ENCODE peak calls at places on chromosomes 16 and 17, in nine cellular contexts. U, C, M, E, O, B, P, J and R are unnamed samples.

GRCh38 chr16:67019171-67019570 is 9.8 kb upstream of the CBFB start:
- DNase-seq in U (no peak), J (no peak), P (no peak), E (no peak), M (no peak), O (no peak), B (no peak), C (no peak), R (no peak)

GRCh38 chr16:72482695-72483094 is 310.7 kb upstream of the PMFBP1 start:
- DNase-seq in B (no peak), O (no peak), M (no peak), E (no peak), U (no peak), J (no peak), P (no peak), C (no peak), R (no peak)

GRCh38 chr17:50218771-50219315 is 17.4 kb upstream of the COL1A1 start:
- DNase-seq in P (peak; percentile 79), J (no peak), U (no peak), C (no peak), O (no peak), B (no peak), M (no peak), E (no peak), R (peak; percentile 82)

GRCh38 chr17:11598274-11599221 is at the start of gene DNAH9:
- DNase-seq in C (peak; percentile 87), J (no peak), B (peak; percentile 18), O (peak; percentile 94), U (peak; percentile 53), M (no peak), P (peak; percentile 46), E (peak; percentile 4), R (peak; percentile 93)

GRCh38 chr17:37124074-37124824 is 175.5 kb downstream of the AATF start:
- DNase-seq in O (no peak), M (no peak), U (no peak), P (no peak), J (no peak), C (no peak), E (no peak), B (no peak), R (peak; percentile 13)

GRCh38 chr16:54412777-54413455 is 126.3 kb upstream of the IRX3 start:
- DNase-seq in U (peak; percentile 19), C (no peak), E (no peak), M (no peak), B (no peak), J (no peak), O (no peak), P (no peak), R (no peak)

GRCh38 chr17:80263253-80264047 is 2.8 kb downstream of the RNF213 start:
- DNase-seq in C (no peak), P (peak; percentile 65), E (peak; percentile 42), B (peak; percentile 53), J (peak; percentile 57), U (no peak), M (peak; percentile 95), O (peak; percentile 88), R (peak; percentile 89)

GRCh38 chr17:78113804-78114785 is 14.5 kb downstream of the TMC6 start:
- DNase-seq in B (no peak), J (no peak), U (no peak), E (no peak), C (no peak), P (no peak), M (no peak), O (peak; percentile 38), R (no peak)

GRCh38 chr16:3112058-3112880 is at the start of gene ZNF205:
- DNase-seq in E (peak; percentile 87), J (no peak), O (peak; percentile 77), B (peak; percentile 93), U (peak; percentile 93), C (no peak), P (peak; percentile 62), M (no peak), R (peak; percentile 78)

GRCh38 chr16:23510154-23510914 is at the start of gene GGA2:
- DNase-seq in M (no peak), C (peak; percentile 75), U (peak; percentile 91), B (peak; percentile 80), P (peak; percentile 41), O (peak; percentile 91), E (peak; percentile 81), J (peak; percentile 72), R (peak; percentile 85)

GRCh38 chr16:70747703-70748631 is 53.0 kb downstream of the VAC14 start:
- DNase-seq in E (peak; percentile 42), C (no peak), P (peak; percentile 48), O (no peak), U (no peak), B (no peak), M (no peak), J (no peak), R (peak; percentile 64)

GRCh38 chr17:38608648-38609047 is 2.9 kb upstream of the SRCIN1 start:
- DNase-seq in P (peak; percentile 28), C (no peak), E (peak; percentile 52), U (no peak), J (no peak), O (peak; percentile 18), B (no peak), M (no peak), R (no peak)